ENCODE peak calls at places on chromosomes 12 and 14, in eight cellular contexts. I is colonic mucosa, N is choroid plexus epithelial cell, L is GM13976, B is neural crest cell, Z is spleen, R is astrocyte of the spinal cord, H is GM12865. X is an unnamed sample.
A peak's percentile ranks its signal among the peaks of the same experiment; 100 is the strongest.

GRCh38 chr14:75911883-75912282 is 69.9 kb downstream of the TGFB3 start:
- DNase-seq in I (peak; percentile 41), N (peak; percentile 67), L (no peak), B (peak; percentile 35), Z (no peak), R (peak; percentile 55), H (no peak), X (no peak)

GRCh38 chr12:111673503-111673902 is 12.3 kb downstream of the BRAP start:
- DNase-seq in I (no peak), N (peak; percentile 71), L (peak; percentile 41), B (no peak), Z (no peak), R (peak; percentile 22), H (peak; percentile 25), X (no peak)

GRCh38 chr14:38203929-38204716 is 3.6 kb upstream of the SSTR1 start:
- DNase-seq in I (no peak), N (no peak), L (no peak), B (no peak), Z (no peak), R (no peak), H (no peak), X (no peak)

GRCh38 chr12:111582133-111582747 is 16.9 kb downstream of the ATXN2 start:
- DNase-seq in I (no peak), N (no peak), L (no peak), B (no peak), Z (no peak), R (no peak), H (no peak), X (no peak)

GRCh38 chr12:57966536-57966935 is 25.2 kb downstream of the ATP23 start:
- DNase-seq in I (no peak), N (no peak), L (no peak), B (no peak), Z (no peak), R (no peak), H (no peak), X (no peak)

GRCh38 chr12:65278576-65279386 is at the start of gene MSRB3:
- DNase-seq in I (peak; percentile 46), N (peak; percentile 72), L (peak; percentile 83), B (peak; percentile 65), Z (peak; percentile 85), R (peak; percentile 74), H (peak; percentile 53), X (peak; percentile 22)

GRCh38 chr12:94872671-94873367 is 130.7 kb downstream of the NDUFA12 start:
- DNase-seq in I (no peak), N (no peak), L (peak; percentile 50), B (no peak), Z (peak; percentile 76), R (no peak), H (peak; percentile 57), X (no peak)

GRCh38 chr14:93977790-93978581 is 1.6 kb upstream of the ASB2 start:
- DNase-seq in I (no peak), N (no peak), L (no peak), B (no peak), Z (no peak), R (no peak), H (peak; percentile 73), X (peak; percentile 89)

GRCh38 chr12:122422769-122423257 is 344 bp upstream of the CLIP1 start:
- DNase-seq in I (peak; percentile 38), N (peak; percentile 50), L (no peak), B (no peak), Z (no peak), R (peak; percentile 64), H (peak; percentile 34), X (peak; percentile 66)

GRCh38 chr14:60151715-60152114 is 13.5 kb downstream of the DHRS7 start:
- DNase-seq in I (peak; percentile 44), N (peak; percentile 96), L (no peak), B (no peak), Z (peak; percentile 93), R (peak; percentile 72), H (peak; percentile 53), X (peak; percentile 86)

GRCh38 chr12:122200541-122201175 is 2.9 kb upstream of the B3GNT4 start:
- DNase-seq in I (no peak), N (no peak), L (peak; percentile 11), B (no peak), Z (peak; percentile 51), R (no peak), H (no peak), X (no peak)

GRCh38 chr12:110750784-110751461 is 8.2 kb upstream of the PPP1CC start:
- DNase-seq in I (no peak), N (no peak), L (no peak), B (no peak), Z (no peak), R (peak; percentile 18), H (no peak), X (no peak)

GRCh38 chr12:49624919-49625577 is 1.7 kb downstream of the PRPF40B start:
- DNase-seq in I (no peak), N (peak; percentile 43), L (no peak), B (no peak), Z (no peak), R (peak; percentile 40), H (no peak), X (no peak)

GRCh38 chr12:49627752-49628360 is 4.5 kb downstream of the PRPF40B start:
- DNase-seq in I (peak; percentile 4), N (peak; percentile 32), L (no peak), B (no peak), Z (no peak), R (peak; percentile 66), H (no peak), X (no peak)

GRCh38 chr12:49626836-49627235 is 3.5 kb downstream of the PRPF40B start:
- DNase-seq in I (peak; percentile 12), N (peak; percentile 17), L (no peak), B (no peak), Z (no peak), R (no peak), H (no peak), X (no peak)

GRCh38 chr12:49623142-49623899 is at the start of gene PRPF40B:
- DNase-seq in I (peak; percentile 89), N (peak; percentile 86), L (peak; percentile 98), B (peak; percentile 82), Z (peak; percentile 96), R (peak; percentile 70), H (peak; percentile 92), X (peak; percentile 93)

DNA sequence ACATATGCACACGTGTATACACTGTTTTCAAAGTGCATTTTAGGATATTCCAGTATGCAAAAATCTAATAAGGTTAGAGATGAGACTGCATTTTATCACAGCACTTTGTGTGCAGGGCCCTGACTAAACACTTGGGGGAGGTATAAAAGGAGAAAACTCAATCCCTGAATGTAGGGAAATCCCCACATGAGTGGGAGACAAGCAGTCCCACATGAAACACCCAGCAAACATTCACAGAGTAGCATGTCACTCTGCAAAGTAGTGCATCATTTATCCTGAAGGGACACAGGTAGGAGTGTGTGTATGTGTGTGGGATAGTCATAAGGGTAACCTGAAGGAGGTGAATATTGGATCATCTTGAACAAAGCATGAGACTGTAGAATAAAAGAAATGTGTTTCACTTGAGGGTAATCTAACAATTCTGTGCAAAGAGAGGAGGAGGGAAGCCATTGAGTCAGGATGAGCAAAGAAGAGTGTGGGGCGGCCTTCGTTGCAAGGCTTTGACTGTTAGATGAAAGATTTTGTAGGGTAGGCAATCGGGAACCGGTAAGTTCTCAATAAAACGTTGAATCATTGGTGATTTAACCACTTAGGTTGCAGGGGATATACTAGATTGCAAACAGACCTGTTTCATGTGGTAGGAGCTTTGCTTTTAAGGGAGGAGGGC is 2.9 kb downstream of the PRPF40B start:
- DNase-seq in I (peak; percentile 4), N (peak; percentile 49), L (no peak), B (no peak), Z (no peak), R (no peak), H (no peak), X (peak; percentile 33)
- TF ChIP-seq CTCF in I (no peak), N (peak; percentile 44), L (peak; percentile 30), B (no peak), Z (no peak), R (no peak), H (peak; percentile 13), X (peak; percentile 36)

GRCh38 chr12:112838731-112839130 is 47.2 kb downstream of the RPH3A start:
- DNase-seq in I (no peak), N (no peak), L (no peak), B (no peak), Z (no peak), R (no peak), H (no peak), X (no peak)
- TF ChIP-seq CTCF in I (no peak), N (no peak), L (no peak), B (no peak), Z (no peak), R (no peak), H (no peak), X (no peak)

GRCh38 chr14:103532216-103533136 is 3.5 kb downstream of the TRMT61A start:
- DNase-seq in I (no peak), N (no peak), L (no peak), B (no peak), Z (no peak), R (no peak), H (no peak), X (no peak)

GRCh38 chr14:103531421-103532215 is 2.6 kb downstream of the TRMT61A start:
- DNase-seq in I (no peak), N (no peak), L (no peak), B (no peak), Z (no peak), R (no peak), H (no peak), X (no peak)

GRCh38 chr14:103533999-103534575 is 5.1 kb downstream of the TRMT61A start:
- DNase-seq in I (no peak), N (no peak), L (no peak), B (no peak), Z (no peak), R (no peak), H (no peak), X (no peak)

GRCh38 chr14:103534576-103535061 is 5.6 kb downstream of the TRMT61A start:
- DNase-seq in I (no peak), N (no peak), L (no peak), B (no peak), Z (no peak), R (no peak), H (no peak), X (no peak)

GRCh38 chr14:103533137-103533998 is 4.4 kb downstream of the TRMT61A start:
- DNase-seq in I (no peak), N (no peak), L (no peak), B (no peak), Z (no peak), R (no peak), H (no peak), X (no peak)
- TF ChIP-seq CTCF in I (no peak), N (no peak), L (no peak), B (no peak), Z (no peak), R (no peak), H (no peak), X (no peak)

DNA sequence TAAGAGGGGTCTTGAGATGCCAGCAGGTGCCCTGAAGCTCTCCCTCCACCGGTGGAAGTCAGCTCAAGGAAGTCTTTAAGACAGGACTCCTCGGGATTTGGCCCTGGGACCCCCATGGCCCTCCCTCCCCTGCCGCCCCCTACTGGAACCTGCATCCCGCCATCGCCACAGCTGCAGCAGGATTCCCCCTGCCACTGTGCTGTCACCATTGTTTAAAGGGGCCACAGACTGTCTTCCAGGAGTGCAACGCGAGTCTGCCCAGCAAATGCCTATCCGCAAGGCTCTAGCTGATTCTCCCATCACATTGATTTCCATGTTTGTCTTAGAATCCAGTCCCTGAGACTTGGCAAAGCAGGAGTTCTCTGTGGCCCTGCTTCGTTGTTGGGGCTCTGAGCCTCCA is 770.8 kb upstream of the ALG10B start:
- DNase-seq in I (no peak), N (no peak), L (no peak), B (no peak), Z (no peak), R (no peak), H (no peak), X (no peak)
- TF ChIP-seq CTCF in I (no peak), N (no peak), L (no peak), B (no peak), Z (no peak), R (no peak), H (no peak), X (no peak)

X was measured in activated CD8-positive, alpha-beta T cell treated with anti-CD3 and anti-CD28 coated beads for 36 hours.